ENCODE peak calls at places on chromosomes 16 and 17, in eight cellular contexts. U is heart right ventricle, A is AG04450, T is PC-3, C is cardiac muscle cell, F is colonic mucosa, Q is cardiac fibroblast, K is suprapubic skin. M is an unnamed sample.

GRCh38 chr16:47424846-47425245 is 36.0 kb downstream of the ITFG1 start:
- DNase-seq in C (no peak), Q (no peak), K (no peak), U (no peak), F (no peak), A (no peak), T (no peak), M (no peak)

GRCh38 chr16:50281391-50282009 is 15.1 kb downstream of the ADCY7 start:
- DNase-seq in K (no peak), Q (no peak), A (no peak), C (no peak), F (no peak), U (peak), T (no peak), M (no peak)

GRCh38 chr16:588639-588888 is 1.3 kb upstream of the RAB40C start:
- DNase-seq in C (peak), Q (peak), F (no peak), T (peak), K (no peak), A (peak), U (peak), M (no peak)

GRCh38 chr16:89364603-89365002 is 125.8 kb downstream of the ANKRD11 start:
- DNase-seq in A (peak), T (no peak), C (peak), Q (peak), F (no peak), U (no peak), K (no peak), M (no peak)

GRCh38 chr17:64378890-64379354 is 11.7 kb downstream of the PECAM1 start:
- DNase-seq in K (no peak), T (peak), Q (peak), U (no peak), C (no peak), F (no peak), A (no peak), M (no peak)

GRCh38 chr16:55471448-55472097 is 7.4 kb upstream of the MMP2 start:
- DNase-seq in T (peak), C (peak), A (peak), F (no peak), K (no peak), Q (peak), U (no peak), M (no peak)

GRCh38 chr17:79732804-79733691 is 2.3 kb downstream of the ENPP7 start:
- DNase-seq in C (no peak), U (no peak), A (no peak), T (no peak), F (peak), Q (no peak), K (no peak), M (no peak)

GRCh38 chr16:89953671-89954406 is 5.3 kb downstream of the DEF8 start:
- DNase-seq in F (no peak), C (no peak), T (no peak), U (no peak), A (no peak), Q (no peak), K (no peak), M (no peak)

GRCh38 chr16:31082368-31083045 is 6.2 kb downstream of the PRSS53 start:
- DNase-seq in C (no peak), T (no peak), Q (no peak), U (no peak), K (no peak), F (no peak), A (no peak), M (no peak)

GRCh38 chr16:10180771-10181163 is 1.5 kb downstream of the GRIN2A start:
- DNase-seq in K (no peak), F (peak), A (no peak), Q (peak), T (no peak), C (peak), U (peak), M (no peak)

GRCh38 chr17:5785343-5785742 is 201.0 kb upstream of the NLRP1 start:
- DNase-seq in K (no peak), Q (peak), C (no peak), A (no peak), T (peak), U (no peak), F (no peak), M (no peak)

GRCh38 chr17:50275279-50275678 is 1.0 kb downstream of the TMEM92 start:
- DNase-seq in A (no peak), K (peak), F (no peak), Q (no peak), C (no peak), U (no peak), T (no peak), M (no peak)

GRCh38 chr16:58155839-58156238 is 26.7 kb upstream of the CFAP20 start:
- DNase-seq in U (no peak), K (no peak), Q (no peak), F (no peak), C (no peak), A (no peak), T (no peak), M (no peak)

GRCh38 chr16:4746991-4747574 is 12.7 kb downstream of the DNAAF8 start:
- DNase-seq in T (no peak), U (no peak), Q (no peak), A (no peak), C (peak), K (no peak), F (no peak), M (no peak)

GRCh38 chr16:78256686-78257375 is 157.4 kb downstream of the WWOX start:
- DNase-seq in A (no peak), T (no peak), Q (no peak), U (no peak), C (no peak), F (no peak), K (no peak), M (no peak)

DNA sequence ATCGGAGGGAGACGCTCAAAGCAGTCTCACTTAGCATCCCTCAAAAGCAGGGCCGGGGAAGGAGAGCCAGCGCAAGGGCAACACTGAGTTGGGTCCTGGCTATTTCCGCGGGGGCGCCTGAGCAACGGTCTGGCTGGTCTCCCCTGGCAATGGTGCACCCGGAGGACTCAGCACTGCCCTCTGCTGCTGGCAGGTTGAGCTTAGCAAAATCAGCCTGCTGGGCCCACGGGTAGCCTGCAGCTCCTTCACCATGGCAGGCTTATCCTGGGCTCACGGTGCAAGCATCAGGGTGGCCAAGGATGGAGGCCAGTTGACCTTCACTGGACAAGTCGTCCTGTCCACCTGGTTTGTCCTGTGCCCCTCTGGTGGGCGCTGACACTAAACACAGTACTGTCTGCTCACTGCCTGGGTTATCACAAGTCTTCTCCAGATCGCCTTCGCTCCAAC is 14.4 kb upstream of the ALDH3A1 start:
- DNase-seq in T (peak), K (peak), U (peak), Q (peak), A (no peak), F (peak), C (peak), M (peak)
- TF ChIP-seq CTCF in T (peak), K (peak), U (peak), Q (peak), A (peak), F (peak), C (peak), M (peak)

GRCh38 chr17:75755990-75756389 is 9.0 kb downstream of the GALK1 start:
- DNase-seq in T (no peak), U (no peak), C (no peak), K (no peak), Q (no peak), F (no peak), A (no peak), M (no peak)

GRCh38 chr17:75757086-75757681 is 7.8 kb downstream of the GALK1 start:
- DNase-seq in Q (no peak), C (no peak), U (no peak), K (no peak), A (no peak), T (no peak), F (peak), M (no peak)

GRCh38 chr17:75759457-75759856 is 5.5 kb downstream of the GALK1 start:
- DNase-seq in F (no peak), U (no peak), C (no peak), K (no peak), T (no peak), A (no peak), Q (no peak), M (no peak)

GRCh38 chr17:75756451-75757085 is 8.4 kb downstream of the GALK1 start:
- DNase-seq in K (peak), F (no peak), A (no peak), U (no peak), C (no peak), Q (no peak), T (no peak), M (no peak)

DNA sequence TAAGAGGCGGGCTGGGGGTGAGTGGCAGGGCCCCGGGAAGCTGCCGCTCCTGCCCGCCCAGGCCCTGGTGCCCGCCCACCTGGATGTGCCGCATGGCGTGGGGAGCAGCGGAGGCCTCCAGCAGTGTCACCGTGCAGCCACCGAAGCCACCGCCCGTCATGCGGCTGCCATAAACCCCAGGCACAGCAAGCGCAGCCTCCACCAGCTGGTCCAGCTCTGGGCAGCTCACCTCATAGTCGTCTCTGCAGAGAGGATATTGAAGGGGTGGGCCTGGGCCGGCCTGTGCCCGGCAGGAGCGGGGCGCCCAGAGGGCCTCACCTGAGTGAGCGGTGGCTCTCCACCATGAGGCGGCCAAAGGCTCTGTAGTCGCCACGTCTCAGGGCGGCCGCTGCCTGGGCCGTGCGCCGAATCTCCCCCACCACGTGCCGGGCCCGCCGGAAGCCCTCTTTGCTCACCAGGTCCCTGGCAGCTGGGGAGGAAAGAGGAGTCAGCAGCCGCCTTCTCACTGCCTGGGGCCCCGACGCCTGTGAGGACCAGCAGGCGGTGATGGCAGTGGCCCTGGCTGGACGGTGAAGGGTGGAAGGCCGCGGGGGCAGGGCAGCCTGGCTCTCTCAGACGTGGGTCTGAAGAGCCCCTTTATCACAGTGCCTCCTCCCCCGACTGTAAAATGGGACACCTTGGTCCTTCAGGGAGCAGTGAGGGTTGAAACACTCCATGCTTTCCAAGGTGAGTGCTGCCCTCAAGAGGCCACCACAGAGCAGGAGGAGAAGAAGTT is 6.7 kb downstream of the GALK1 start:
- DNase-seq in Q (no peak), U (no peak), K (no peak), C (no peak), F (no peak), T (peak), A (no peak), M (no peak)
- TF ChIP-seq CTCF in Q (peak), U (peak), K (peak), C (peak), F (no peak), T (peak), A (peak), M (no peak)

DNA sequence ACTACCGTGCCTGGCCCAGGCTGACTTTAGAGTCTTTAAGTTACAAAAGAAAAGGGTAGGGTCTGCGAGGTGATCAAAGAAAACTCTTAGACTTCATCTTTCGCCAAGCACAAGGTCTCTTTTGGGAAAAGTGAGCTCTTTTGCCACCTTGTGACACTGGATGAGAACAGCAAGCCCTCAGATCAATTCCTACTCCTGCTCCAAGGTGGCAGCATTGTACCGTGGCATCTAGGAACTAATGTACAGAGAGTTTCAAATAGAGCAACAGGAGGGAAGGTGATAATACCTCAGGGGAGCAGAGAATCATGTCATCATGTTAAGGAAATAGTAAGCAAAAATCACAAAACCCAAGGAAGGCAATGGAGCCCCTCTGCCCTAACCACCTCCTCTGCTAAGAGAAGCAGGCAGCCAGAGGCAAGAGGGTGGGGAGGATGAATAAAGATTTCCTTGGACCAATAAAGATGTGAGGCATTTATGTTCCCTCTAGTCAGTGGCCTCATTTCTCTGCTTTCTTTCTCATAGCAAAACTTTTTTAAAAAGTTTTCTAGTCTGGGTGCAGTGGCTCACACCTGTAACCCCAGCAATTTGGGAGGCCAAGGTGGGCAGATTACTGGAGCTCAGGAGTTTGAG is 2.1 kb upstream of the C17orf78 start:
- DNase-seq in F (peak), K (no peak), A (peak), U (no peak), T (peak), Q (peak), C (peak), M (peak)
- TF ChIP-seq CTCF in F (peak), K (peak), A (peak), U (peak), T (peak), Q (peak), C (peak), M (peak)

DNA sequence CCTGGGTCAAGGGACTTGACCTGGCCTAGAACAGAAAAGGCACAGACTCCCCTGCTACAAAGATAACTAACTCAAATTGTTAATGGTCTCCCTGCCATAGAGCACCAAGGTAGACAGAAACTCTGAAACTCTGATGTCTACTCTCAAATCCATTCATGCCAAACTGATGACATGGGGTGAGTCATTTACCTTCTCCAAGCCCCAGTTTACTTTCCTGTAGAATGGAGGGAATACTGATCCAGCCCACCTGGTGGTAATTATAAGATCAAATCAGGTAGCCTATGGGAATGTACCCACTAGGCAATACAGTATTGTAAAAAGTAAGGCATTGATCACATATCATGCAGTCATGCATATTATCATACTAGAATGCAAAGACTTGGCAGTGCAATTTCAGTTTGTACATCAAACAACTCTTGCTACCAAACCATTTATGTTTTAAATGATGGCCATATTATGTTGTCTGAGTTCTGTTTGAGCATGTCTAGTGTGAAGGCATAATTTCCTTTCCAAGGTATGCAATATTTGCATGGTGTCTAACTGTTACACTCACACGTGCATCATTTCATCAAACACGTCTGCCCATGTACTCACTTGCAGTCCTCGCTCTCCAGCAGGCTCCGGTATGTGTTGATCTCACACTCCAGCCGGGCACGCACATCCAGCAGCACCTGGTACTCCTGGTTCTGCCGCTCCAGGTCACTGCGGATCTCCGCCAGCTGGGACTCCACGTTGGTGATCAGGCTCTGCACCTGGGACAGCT is 3.0 kb downstream of the KRT31 start:
- DNase-seq in Q (no peak), K (no peak), T (peak), C (no peak), U (no peak), F (no peak), A (no peak), M (no peak)
- TF ChIP-seq CTCF in Q (no peak), K (no peak), T (no peak), C (no peak), U (no peak), F (no peak), A (no peak), M (no peak)